ENCODE peak calls at places on chromosomes 3 and 15, in nine cellular contexts. One of them, this sample, is unnamed.

GRCh38 chr3:56467801-56468183 is 475 bp downstream of the ERC2 start:
- DNase-seq in astrocyte of the spinal cord: no peak
- DNase-seq in body of pancreas: no peak
- DNase-seq in HCT116: no peak
- DNase-seq in heart left ventricle: no peak
- DNase-seq in adrenal gland: no peak
- DNase-seq in fibroblast of mammary gland: no peak
- DNase-seq in osteocyte: no peak
- DNase-seq in cardiac muscle cell: no peak
- DNase-seq in this sample: peak

GRCh38 chr15:91941871-91942270 is 88.4 kb downstream of the SLCO3A1 start:
- DNase-seq in astrocyte of the spinal cord: no peak
- DNase-seq in body of pancreas: no peak
- DNase-seq in HCT116: no peak
- DNase-seq in heart left ventricle: no peak
- DNase-seq in adrenal gland: no peak
- DNase-seq in fibroblast of mammary gland: peak
- DNase-seq in osteocyte: no peak
- DNase-seq in cardiac muscle cell: peak
- DNase-seq in this sample: no peak

GRCh38 chr3:48514431-48515227 is 10.7 kb upstream of the SHISA5 start:
- DNase-seq in astrocyte of the spinal cord: no peak
- DNase-seq in body of pancreas: no peak
- DNase-seq in HCT116: no peak
- DNase-seq in heart left ventricle: no peak
- DNase-seq in adrenal gland: no peak
- DNase-seq in fibroblast of mammary gland: no peak
- DNase-seq in osteocyte: no peak
- DNase-seq in cardiac muscle cell: no peak
- DNase-seq in this sample: no peak

GRCh38 chr15:36156855-36157521 is 422.4 kb upstream of the CDIN1 start:
- DNase-seq in astrocyte of the spinal cord: peak
- DNase-seq in body of pancreas: peak
- DNase-seq in HCT116: no peak
- DNase-seq in heart left ventricle: peak
- DNase-seq in adrenal gland: no peak
- DNase-seq in fibroblast of mammary gland: peak
- DNase-seq in osteocyte: no peak
- DNase-seq in cardiac muscle cell: peak
- DNase-seq in this sample: no peak

GRCh38 chr15:25684521-25685215 is 178.5 kb downstream of the ATP10A start:
- DNase-seq in astrocyte of the spinal cord: peak
- DNase-seq in body of pancreas: peak
- DNase-seq in HCT116: no peak
- DNase-seq in heart left ventricle: peak
- DNase-seq in adrenal gland: peak
- DNase-seq in fibroblast of mammary gland: peak
- DNase-seq in osteocyte: no peak
- DNase-seq in cardiac muscle cell: peak
- DNase-seq in this sample: no peak

GRCh38 chr3:118863731-118864322 is 170.8 kb downstream of the IGSF11 start:
- DNase-seq in astrocyte of the spinal cord: no peak
- DNase-seq in body of pancreas: no peak
- DNase-seq in HCT116: peak
- DNase-seq in heart left ventricle: no peak
- DNase-seq in adrenal gland: no peak
- DNase-seq in fibroblast of mammary gland: no peak
- DNase-seq in osteocyte: peak
- DNase-seq in cardiac muscle cell: no peak
- DNase-seq in this sample: peak

GRCh38 chr3:131110087-131110486 is 83.4 kb downstream of the NEK11 start:
- DNase-seq in astrocyte of the spinal cord: peak
- DNase-seq in body of pancreas: no peak
- DNase-seq in HCT116: no peak
- DNase-seq in heart left ventricle: no peak
- DNase-seq in adrenal gland: no peak
- DNase-seq in fibroblast of mammary gland: peak
- DNase-seq in osteocyte: no peak
- DNase-seq in cardiac muscle cell: peak
- DNase-seq in this sample: no peak

GRCh38 chr3:8280161-8280560 is 221.5 kb upstream of the LMCD1 start:
- DNase-seq in astrocyte of the spinal cord: no peak
- DNase-seq in body of pancreas: no peak
- DNase-seq in HCT116: no peak
- DNase-seq in heart left ventricle: no peak
- DNase-seq in adrenal gland: no peak
- DNase-seq in fibroblast of mammary gland: no peak
- DNase-seq in osteocyte: no peak
- DNase-seq in cardiac muscle cell: no peak
- DNase-seq in this sample: no peak

GRCh38 chr15:60695713-60696522 is 217.0 kb upstream of the ICE2 start:
- DNase-seq in astrocyte of the spinal cord: peak
- DNase-seq in body of pancreas: no peak
- DNase-seq in HCT116: no peak
- DNase-seq in heart left ventricle: no peak
- DNase-seq in adrenal gland: no peak
- DNase-seq in fibroblast of mammary gland: peak
- DNase-seq in osteocyte: no peak
- DNase-seq in cardiac muscle cell: no peak
- DNase-seq in this sample: no peak

GRCh38 chr3:98962189-98962930 is 60.9 kb upstream of the DCBLD2 start:
- DNase-seq in astrocyte of the spinal cord: peak
- DNase-seq in body of pancreas: no peak
- DNase-seq in HCT116: peak
- DNase-seq in heart left ventricle: no peak
- DNase-seq in adrenal gland: no peak
- DNase-seq in fibroblast of mammary gland: peak
- DNase-seq in osteocyte: no peak
- DNase-seq in cardiac muscle cell: peak
- DNase-seq in this sample: peak

GRCh38 chr15:96329403-96329981 is 1.0 kb upstream of the NR2F2 start:
- DNase-seq in astrocyte of the spinal cord: peak
- DNase-seq in body of pancreas: no peak
- DNase-seq in HCT116: no peak
- DNase-seq in heart left ventricle: no peak
- DNase-seq in adrenal gland: peak
- DNase-seq in fibroblast of mammary gland: peak
- DNase-seq in osteocyte: no peak
- DNase-seq in cardiac muscle cell: no peak
- DNase-seq in this sample: no peak

GRCh38 chr3:59726279-59726678 is 676.5 kb upstream of the CFAP20DC start:
- DNase-seq in astrocyte of the spinal cord: no peak
- DNase-seq in body of pancreas: no peak
- DNase-seq in HCT116: no peak
- DNase-seq in heart left ventricle: no peak
- DNase-seq in adrenal gland: no peak
- DNase-seq in fibroblast of mammary gland: no peak
- DNase-seq in osteocyte: no peak
- DNase-seq in cardiac muscle cell: no peak
- DNase-seq in this sample: no peak

GRCh38 chr3:46624533-46624932 is 12.2 kb downstream of the FAM240A start:
- DNase-seq in astrocyte of the spinal cord: no peak
- DNase-seq in body of pancreas: no peak
- DNase-seq in HCT116: no peak
- DNase-seq in heart left ventricle: no peak
- DNase-seq in adrenal gland: no peak
- DNase-seq in fibroblast of mammary gland: no peak
- DNase-seq in osteocyte: no peak
- DNase-seq in cardiac muscle cell: no peak
- DNase-seq in this sample: no peak

GRCh38 chr15:80160570-80161156 is 7.9 kb downstream of the FAH start:
- DNase-seq in astrocyte of the spinal cord: peak
- DNase-seq in body of pancreas: no peak
- DNase-seq in HCT116: no peak
- DNase-seq in heart left ventricle: peak
- DNase-seq in adrenal gland: peak
- DNase-seq in fibroblast of mammary gland: peak
- DNase-seq in osteocyte: peak
- DNase-seq in cardiac muscle cell: peak
- DNase-seq in this sample: no peak

GRCh38 chr3:15983693-15984092 is 185.9 kb upstream of the ANKRD28 start:
- DNase-seq in astrocyte of the spinal cord: no peak
- DNase-seq in body of pancreas: no peak
- DNase-seq in HCT116: no peak
- DNase-seq in heart left ventricle: no peak
- DNase-seq in adrenal gland: no peak
- DNase-seq in fibroblast of mammary gland: no peak
- DNase-seq in osteocyte: no peak
- DNase-seq in cardiac muscle cell: no peak
- DNase-seq in this sample: no peak

GRCh38 chr3:127455541-127456450 is 134.7 kb downstream of the TPRA1 start:
- DNase-seq in astrocyte of the spinal cord: peak
- DNase-seq in body of pancreas: peak
- DNase-seq in HCT116: peak
- DNase-seq in heart left ventricle: peak
- DNase-seq in adrenal gland: peak
- DNase-seq in fibroblast of mammary gland: peak
- DNase-seq in osteocyte: peak
- DNase-seq in cardiac muscle cell: peak
- DNase-seq in this sample: peak

GRCh38 chr15:98421419-98422085 is 226.8 kb upstream of the IGF1R start:
- DNase-seq in astrocyte of the spinal cord: peak
- DNase-seq in body of pancreas: peak
- DNase-seq in HCT116: peak
- DNase-seq in heart left ventricle: peak
- DNase-seq in adrenal gland: peak
- DNase-seq in fibroblast of mammary gland: peak
- DNase-seq in osteocyte: peak
- DNase-seq in cardiac muscle cell: peak
- DNase-seq in this sample: peak

GRCh38 chr15:99014803-99015676 is 7.4 kb upstream of the PGPEP1L start:
- DNase-seq in astrocyte of the spinal cord: peak
- DNase-seq in body of pancreas: peak
- DNase-seq in HCT116: peak
- DNase-seq in heart left ventricle: peak
- DNase-seq in adrenal gland: peak
- DNase-seq in fibroblast of mammary gland: peak
- DNase-seq in osteocyte: peak
- DNase-seq in cardiac muscle cell: peak
- DNase-seq in this sample: peak

GRCh38 chr3:170506556-170506955 is 79.3 kb downstream of the SLC7A14 start:
- DNase-seq in astrocyte of the spinal cord: peak
- DNase-seq in body of pancreas: no peak
- DNase-seq in HCT116: no peak
- DNase-seq in heart left ventricle: no peak
- DNase-seq in adrenal gland: no peak
- DNase-seq in fibroblast of mammary gland: peak
- DNase-seq in osteocyte: no peak
- DNase-seq in cardiac muscle cell: peak
- DNase-seq in this sample: peak

GRCh38 chr3:48690846-48691458 is 5.2 kb upstream of the NCKIPSD start:
- DNase-seq in astrocyte of the spinal cord: no peak
- DNase-seq in body of pancreas: no peak
- DNase-seq in HCT116: no peak
- DNase-seq in heart left ventricle: no peak
- DNase-seq in adrenal gland: no peak
- DNase-seq in fibroblast of mammary gland: no peak
- DNase-seq in osteocyte: no peak
- DNase-seq in cardiac muscle cell: no peak
- DNase-seq in this sample: no peak

DNA sequence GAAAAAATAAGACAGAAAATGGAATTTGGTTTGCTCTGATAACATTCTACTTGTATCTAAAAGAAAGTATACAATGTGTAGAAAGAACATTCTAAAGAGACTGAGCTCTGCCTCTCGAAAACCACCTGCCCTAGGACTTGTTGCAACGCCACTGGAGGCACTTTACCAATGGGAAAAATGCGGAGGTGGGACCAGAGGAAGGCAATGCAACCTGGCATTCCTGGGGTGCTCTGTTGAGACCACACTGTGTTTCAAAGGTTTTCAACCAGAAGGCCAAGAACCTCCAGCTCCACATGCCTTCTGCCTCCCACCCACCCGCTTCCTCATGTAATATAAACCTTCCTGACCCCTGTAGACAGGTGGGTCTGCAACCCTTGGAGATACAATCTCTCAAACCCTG is 4.5 kb downstream of the PROK2 start:
- DNase-seq in astrocyte of the spinal cord: no peak
- DNase-seq in body of pancreas: no peak
- DNase-seq in HCT116: no peak
- DNase-seq in heart left ventricle: no peak
- DNase-seq in adrenal gland: no peak
- DNase-seq in fibroblast of mammary gland: no peak
- DNase-seq in osteocyte: no peak
- DNase-seq in cardiac muscle cell: no peak
- DNase-seq in this sample: no peak
- TF ChIP-seq CTCF in astrocyte of the spinal cord: no peak
- TF ChIP-seq CTCF in body of pancreas: no peak
- TF ChIP-seq CTCF in HCT116: no peak
- TF ChIP-seq CTCF in heart left ventricle: no peak
- TF ChIP-seq CTCF in adrenal gland: no peak
- TF ChIP-seq CTCF in fibroblast of mammary gland: no peak
- TF ChIP-seq CTCF in osteocyte: no peak
- TF ChIP-seq CTCF in cardiac muscle cell: no peak
- TF ChIP-seq CTCF in this sample: no peak

GRCh38 chr15:65254237-65254820 is 32.4 kb downstream of the PARP16 start:
- DNase-seq in astrocyte of the spinal cord: no peak
- DNase-seq in body of pancreas: no peak
- DNase-seq in HCT116: no peak
- DNase-seq in heart left ventricle: no peak
- DNase-seq in adrenal gland: no peak
- DNase-seq in fibroblast of mammary gland: no peak
- DNase-seq in osteocyte: no peak
- DNase-seq in cardiac muscle cell: no peak
- DNase-seq in this sample: no peak
- TF ChIP-seq CTCF in astrocyte of the spinal cord: no peak
- TF ChIP-seq CTCF in body of pancreas: no peak
- TF ChIP-seq CTCF in HCT116: no peak
- TF ChIP-seq CTCF in heart left ventricle: no peak
- TF ChIP-seq CTCF in adrenal gland: no peak
- TF ChIP-seq CTCF in fibroblast of mammary gland: no peak
- TF ChIP-seq CTCF in osteocyte: no peak
- TF ChIP-seq CTCF in cardiac muscle cell: no peak
- TF ChIP-seq CTCF in this sample: no peak

GRCh38 chr3:141231923-141232861 is 567 bp downstream of the PXYLP1 start:
- DNase-seq in astrocyte of the spinal cord: no peak
- DNase-seq in body of pancreas: peak
- DNase-seq in HCT116: no peak
- DNase-seq in heart left ventricle: peak
- DNase-seq in adrenal gland: no peak
- DNase-seq in fibroblast of mammary gland: no peak
- DNase-seq in osteocyte: peak
- DNase-seq in cardiac muscle cell: peak
- DNase-seq in this sample: peak
- TF ChIP-seq CTCF in astrocyte of the spinal cord: no peak
- TF ChIP-seq CTCF in body of pancreas: peak
- TF ChIP-seq CTCF in HCT116: no peak
- TF ChIP-seq CTCF in heart left ventricle: no peak
- TF ChIP-seq CTCF in adrenal gland: no peak
- TF ChIP-seq CTCF in fibroblast of mammary gland: no peak
- TF ChIP-seq CTCF in osteocyte: no peak
- TF ChIP-seq CTCF in cardiac muscle cell: no peak
- TF ChIP-seq CTCF in this sample: no peak

DNA sequence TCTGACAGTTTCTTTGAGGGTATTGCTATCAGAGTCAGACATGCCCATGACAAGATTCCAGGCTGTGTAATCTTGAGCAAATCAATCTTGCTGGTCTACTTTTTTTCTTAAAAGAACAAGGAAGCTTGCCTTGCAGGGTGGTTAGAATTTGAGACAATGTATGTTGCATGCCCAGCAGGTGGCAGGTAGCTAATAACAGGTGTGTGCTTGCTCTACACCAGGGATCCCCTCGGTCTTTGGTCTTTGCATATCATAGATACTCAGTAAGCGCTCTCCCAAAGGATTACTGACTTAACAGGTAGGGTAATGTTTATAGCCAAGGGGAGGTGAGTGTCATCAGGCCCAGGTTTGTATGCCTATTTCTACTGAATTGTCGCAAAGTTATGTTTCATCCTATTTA is 37.3 kb downstream of the CACNA1D start:
- DNase-seq in astrocyte of the spinal cord: no peak
- DNase-seq in body of pancreas: no peak
- DNase-seq in HCT116: peak
- DNase-seq in heart left ventricle: no peak
- DNase-seq in adrenal gland: no peak
- DNase-seq in fibroblast of mammary gland: no peak
- DNase-seq in osteocyte: no peak
- DNase-seq in cardiac muscle cell: no peak
- DNase-seq in this sample: peak
- TF ChIP-seq CTCF in astrocyte of the spinal cord: no peak
- TF ChIP-seq CTCF in body of pancreas: no peak
- TF ChIP-seq CTCF in HCT116: no peak
- TF ChIP-seq CTCF in heart left ventricle: no peak
- TF ChIP-seq CTCF in adrenal gland: no peak
- TF ChIP-seq CTCF in fibroblast of mammary gland: no peak
- TF ChIP-seq CTCF in osteocyte: no peak
- TF ChIP-seq CTCF in cardiac muscle cell: no peak
- TF ChIP-seq CTCF in this sample: peak